ENCODE peak calls at places on chromosomes 6 and 20, in six cellular contexts. One of them, this sample, is unnamed.
A peak's percentile ranks its signal among the peaks of the same experiment; 100 is the strongest.

GRCh38 chr6:159134701-159135364 is 34.4 kb upstream of the FNDC1 start:
- DNase-seq in transverse colon: peak; percentile 80
- DNase-seq in prostate gland: peak; percentile 53
- DNase-seq in GM23338: peak; percentile 89
- DNase-seq in spleen: no peak
- DNase-seq in K562: peak; percentile 72
- DNase-seq in this sample: no peak

GRCh38 chr20:11003341-11003740 is 329.5 kb upstream of the JAG1 start:
- DNase-seq in K562: no peak
- DNase-seq in GM23338: no peak
- DNase-seq in prostate gland: no peak
- DNase-seq in transverse colon: no peak
- DNase-seq in spleen: no peak
- DNase-seq in this sample: no peak

GRCh38 chr6:5175195-5175594 is 85.6 kb downstream of the LYRM4 start:
- DNase-seq in spleen: no peak
- DNase-seq in prostate gland: no peak
- DNase-seq in K562: peak; percentile 43
- DNase-seq in transverse colon: no peak
- DNase-seq in GM23338: peak; percentile 90
- DNase-seq in this sample: no peak

GRCh38 chr6:30836957-30837356 is 47.4 kb upstream of the DDR1 start:
- DNase-seq in prostate gland: no peak
- DNase-seq in transverse colon: no peak
- DNase-seq in K562: no peak
- DNase-seq in GM23338: no peak
- DNase-seq in spleen: no peak
- DNase-seq in this sample: no peak

GRCh38 chr20:60306516-60306915 is 348.3 kb downstream of the CDH26 start:
- DNase-seq in prostate gland: no peak
- DNase-seq in GM23338: no peak
- DNase-seq in transverse colon: no peak
- DNase-seq in K562: no peak
- DNase-seq in spleen: no peak
- DNase-seq in this sample: no peak

GRCh38 chr20:31670371-31671228 is 32.9 kb downstream of the COX4I2 start:
- DNase-seq in transverse colon: peak; percentile 69
- DNase-seq in K562: no peak
- DNase-seq in prostate gland: peak; percentile 68
- DNase-seq in GM23338: no peak
- DNase-seq in spleen: no peak
- DNase-seq in this sample: peak; percentile 85

GRCh38 chr6:29976588-29977424 is 34.5 kb downstream of the HLA-A start:
- DNase-seq in GM23338: peak; percentile 85
- DNase-seq in transverse colon: peak; percentile 84
- DNase-seq in spleen: peak; percentile 89
- DNase-seq in K562: peak; percentile 73
- DNase-seq in prostate gland: peak; percentile 81
- DNase-seq in this sample: peak; percentile 87

GRCh38 chr6:166640342-166641043 is 13.4 kb upstream of the RPS6KA2 start:
- DNase-seq in GM23338: peak; percentile 47
- DNase-seq in K562: no peak
- DNase-seq in prostate gland: peak; percentile 40
- DNase-seq in transverse colon: no peak
- DNase-seq in spleen: peak; percentile 85
- DNase-seq in this sample: no peak

GRCh38 chr6:137092018-137092417 is 47.3 kb upstream of the IL20RA start:
- DNase-seq in spleen: no peak
- DNase-seq in K562: no peak
- DNase-seq in prostate gland: no peak
- DNase-seq in GM23338: no peak
- DNase-seq in transverse colon: peak; percentile 46
- DNase-seq in this sample: no peak

GRCh38 chr6:137705166-137706064 is 161.6 kb upstream of the TNFAIP3 start:
- DNase-seq in GM23338: peak; percentile 73
- DNase-seq in spleen: peak; percentile 90
- DNase-seq in K562: peak; percentile 76
- DNase-seq in prostate gland: peak; percentile 45
- DNase-seq in transverse colon: peak; percentile 72
- DNase-seq in this sample: no peak

GRCh38 chr20:4795394-4795793 is 73.7 kb downstream of the PRND start:
- DNase-seq in spleen: no peak
- DNase-seq in prostate gland: no peak
- DNase-seq in K562: peak; percentile 31
- DNase-seq in GM23338: peak; percentile 53
- DNase-seq in transverse colon: no peak
- DNase-seq in this sample: no peak

GRCh38 chr6:31383149-31383548 is 20.2 kb upstream of the MICA start:
- DNase-seq in K562: peak; percentile 32
- DNase-seq in GM23338: no peak
- DNase-seq in transverse colon: no peak
- DNase-seq in prostate gland: no peak
- DNase-seq in spleen: no peak
- DNase-seq in this sample: no peak

GRCh38 chr6:35040398-35040797 is 100.7 kb downstream of the TCP11 start:
- DNase-seq in spleen: no peak
- DNase-seq in transverse colon: no peak
- DNase-seq in GM23338: no peak
- DNase-seq in prostate gland: no peak
- DNase-seq in K562: no peak
- DNase-seq in this sample: no peak

GRCh38 chr6:157674061-157674460 is 149.0 kb upstream of the SNX9 start:
- DNase-seq in K562: no peak
- DNase-seq in spleen: no peak
- DNase-seq in prostate gland: no peak
- DNase-seq in transverse colon: no peak
- DNase-seq in GM23338: no peak
- DNase-seq in this sample: no peak

GRCh38 chr20:50982372-50982771 is 23.8 kb downstream of the MOCS3 start:
- DNase-seq in spleen: no peak
- DNase-seq in K562: no peak
- DNase-seq in transverse colon: peak; percentile 67
- DNase-seq in prostate gland: peak; percentile 86
- DNase-seq in GM23338: no peak
- DNase-seq in this sample: peak; percentile 86

GRCh38 chr6:113893866-113894265 is 36.7 kb downstream of the MARCKS start:
- DNase-seq in transverse colon: no peak
- DNase-seq in K562: no peak
- DNase-seq in spleen: no peak
- DNase-seq in GM23338: no peak
- DNase-seq in prostate gland: no peak
- DNase-seq in this sample: no peak

GRCh38 chr20:16098890-16099639 is 474.2 kb downstream of the KIF16B start:
- DNase-seq in GM23338: no peak
- DNase-seq in spleen: no peak
- DNase-seq in transverse colon: no peak
- DNase-seq in K562: no peak
- DNase-seq in prostate gland: no peak
- DNase-seq in this sample: no peak

GRCh38 chr6:134480593-134480992 is 162.7 kb upstream of the SGK1 start:
- DNase-seq in spleen: no peak
- DNase-seq in GM23338: no peak
- DNase-seq in transverse colon: no peak
- DNase-seq in prostate gland: peak; percentile 56
- DNase-seq in K562: no peak
- DNase-seq in this sample: no peak

GRCh38 chr20:31894980-31895675 is 24.7 kb downstream of the TTLL9 start:
- DNase-seq in prostate gland: peak; percentile 63
- DNase-seq in K562: no peak
- DNase-seq in spleen: no peak
- DNase-seq in GM23338: peak; percentile 89
- DNase-seq in transverse colon: peak; percentile 45
- DNase-seq in this sample: peak; percentile 73

GRCh38 chr20:57385940-57386339 is 5.3 kb upstream of the RBM38 start:
- DNase-seq in spleen: peak; percentile 70
- DNase-seq in transverse colon: no peak
- DNase-seq in K562: no peak
- DNase-seq in prostate gland: no peak
- DNase-seq in GM23338: no peak
- DNase-seq in this sample: no peak

GRCh38 chr20:44279228-44279627 is 31.8 kb downstream of the FITM2 start:
- DNase-seq in GM23338: no peak
- DNase-seq in transverse colon: no peak
- DNase-seq in spleen: no peak
- DNase-seq in prostate gland: no peak
- DNase-seq in K562: no peak
- DNase-seq in this sample: no peak

GRCh38 chr6:37745748-37746147 is 48.1 kb upstream of the MDGA1 start:
- DNase-seq in K562: no peak
- DNase-seq in GM23338: no peak
- DNase-seq in spleen: no peak
- DNase-seq in transverse colon: no peak
- DNase-seq in prostate gland: no peak
- DNase-seq in this sample: no peak

GRCh38 chr6:113644861-113645575 is 212.1 kb upstream of the MARCKS start:
- DNase-seq in spleen: no peak
- DNase-seq in transverse colon: no peak
- DNase-seq in K562: no peak
- DNase-seq in GM23338: no peak
- DNase-seq in prostate gland: no peak
- DNase-seq in this sample: no peak

GRCh38 chr6:161336479-161336878 is 62.6 kb upstream of the AGPAT4 start:
- DNase-seq in GM23338: no peak
- DNase-seq in spleen: no peak
- DNase-seq in transverse colon: no peak
- DNase-seq in prostate gland: no peak
- DNase-seq in K562: no peak
- DNase-seq in this sample: no peak

DNA sequence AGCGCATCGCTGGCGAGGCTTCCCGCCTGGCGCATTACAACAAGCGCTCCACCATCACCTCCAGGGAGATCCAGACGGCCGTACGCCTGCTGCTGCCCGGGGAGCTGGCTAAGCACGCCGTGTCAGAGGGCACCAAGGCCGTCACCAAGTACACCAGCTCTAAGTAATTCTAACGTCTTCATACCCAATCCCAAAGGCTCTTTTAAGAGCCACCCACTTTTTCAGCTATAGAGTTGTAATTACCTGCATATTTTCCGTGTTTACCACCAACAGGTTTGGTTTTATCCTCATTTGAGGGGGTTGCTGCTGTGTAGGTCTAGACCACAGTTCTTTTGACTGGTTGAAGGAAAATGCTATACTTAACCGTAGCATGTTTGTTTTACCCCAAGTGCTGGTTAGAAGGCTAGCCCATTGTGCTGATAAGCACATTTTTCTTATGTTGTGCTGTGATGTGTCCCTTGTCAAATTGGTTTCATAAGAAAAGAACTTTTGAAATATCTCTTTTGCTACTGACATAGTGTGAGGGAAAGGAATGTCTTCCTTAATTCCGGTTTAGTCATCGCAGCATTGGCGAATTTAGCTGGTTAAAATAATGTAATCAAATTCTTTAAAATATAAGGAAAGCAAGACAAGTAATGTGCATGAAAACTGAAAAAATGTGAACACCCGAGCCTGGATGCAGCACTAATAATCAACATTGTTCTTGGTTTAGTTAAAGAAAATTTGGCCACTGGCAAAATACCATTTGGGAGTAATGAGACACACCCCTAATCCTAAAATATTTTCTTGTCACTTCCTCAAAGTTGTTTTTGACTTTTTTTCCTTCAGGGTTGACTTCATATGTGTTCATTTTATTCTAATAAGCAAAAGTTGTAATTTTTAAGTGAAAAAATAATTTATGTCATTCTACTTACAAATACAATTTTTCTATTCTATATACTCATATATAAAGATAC is 112.8 kb downstream of the HFE start:
- DNase-seq in spleen: no peak
- DNase-seq in prostate gland: no peak
- DNase-seq in transverse colon: no peak
- DNase-seq in GM23338: peak; percentile 52
- DNase-seq in K562: no peak
- DNase-seq in this sample: no peak
- TF ChIP-seq POLR2AphosphoS5 in spleen: no peak
- TF ChIP-seq POLR2AphosphoS5 in prostate gland: no peak
- TF ChIP-seq POLR2AphosphoS5 in transverse colon: no peak
- TF ChIP-seq POLR2AphosphoS5 in GM23338: no peak
- TF ChIP-seq POLR2AphosphoS5 in K562: peak; percentile 76
- TF ChIP-seq POLR2AphosphoS5 in this sample: no peak

GRCh38 chr6:112223070-112223861 is 31.1 kb downstream of the LAMA4 start:
- DNase-seq in spleen: no peak
- DNase-seq in K562: no peak
- DNase-seq in prostate gland: no peak
- DNase-seq in transverse colon: no peak
- DNase-seq in GM23338: no peak
- DNase-seq in this sample: no peak

GRCh38 chr6:112224088-112224487 is 30.3 kb downstream of the LAMA4 start:
- DNase-seq in K562: no peak
- DNase-seq in transverse colon: no peak
- DNase-seq in spleen: no peak
- DNase-seq in GM23338: no peak
- DNase-seq in prostate gland: no peak
- DNase-seq in this sample: no peak

GRCh38 chr6:112221561-112221960 is 32.8 kb downstream of the LAMA4 start:
- DNase-seq in prostate gland: no peak
- DNase-seq in transverse colon: no peak
- DNase-seq in GM23338: no peak
- DNase-seq in spleen: no peak
- DNase-seq in K562: no peak
- DNase-seq in this sample: no peak

GRCh38 chr6:112225691-112226090 is 28.7 kb downstream of the LAMA4 start:
- DNase-seq in K562: no peak
- DNase-seq in GM23338: no peak
- DNase-seq in prostate gland: no peak
- DNase-seq in spleen: no peak
- DNase-seq in transverse colon: no peak
- DNase-seq in this sample: no peak

GRCh38 chr6:112222111-112222726 is 32.1 kb downstream of the LAMA4 start:
- DNase-seq in transverse colon: no peak
- DNase-seq in prostate gland: no peak
- DNase-seq in K562: no peak
- DNase-seq in GM23338: no peak
- DNase-seq in spleen: no peak
- DNase-seq in this sample: no peak
- H3K27ac ChIP-seq in transverse colon: peak overlapping the region; percentile 84
- H3K27ac ChIP-seq in prostate gland: peak overlapping the region; percentile 34
- H3K27ac ChIP-seq in K562: no peak overlapping the region
- H3K27ac ChIP-seq in GM23338: no peak overlapping the region
- H3K27ac ChIP-seq in spleen: no peak overlapping the region
- H3K27ac ChIP-seq in this sample: peak overlapping the region; percentile 84

DNA sequence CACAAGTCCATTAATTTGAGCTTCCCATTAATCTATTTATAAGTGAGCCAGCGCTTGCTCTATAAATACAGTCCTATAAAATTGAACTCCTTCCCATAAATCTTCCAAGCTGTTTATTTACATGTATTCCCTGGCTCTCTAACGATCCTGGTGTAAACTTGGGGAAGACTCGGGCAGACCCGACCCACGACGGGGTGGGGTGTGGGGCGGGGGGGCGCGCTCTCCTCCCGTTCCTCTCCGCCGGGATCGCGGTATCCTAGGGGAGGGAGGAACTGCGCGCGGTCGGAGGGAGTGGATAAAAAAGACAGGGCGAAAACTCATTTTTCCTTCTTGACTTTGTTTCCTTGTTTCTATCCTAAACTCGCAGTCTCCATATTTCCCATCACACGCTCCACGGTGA is 31.1 kb downstream of the TFAP2B start:
- DNase-seq in transverse colon: no peak
- DNase-seq in GM23338: no peak
- DNase-seq in spleen: no peak
- DNase-seq in prostate gland: no peak
- DNase-seq in K562: no peak
- DNase-seq in this sample: no peak
- H3K4me3 ChIP-seq in transverse colon: peak overlapping the region; percentile 11
- H3K4me3 ChIP-seq in GM23338: peak overlapping the region; percentile 56
- H3K4me3 ChIP-seq in spleen: no peak overlapping the region
- H3K4me3 ChIP-seq in prostate gland: no peak overlapping the region
- H3K4me3 ChIP-seq in K562: no peak overlapping the region
- H3K4me3 ChIP-seq in this sample: peak overlapping the region; percentile 43

GRCh38 chr20:37405351-37405897 is 59.5 kb downstream of the SRC start:
- DNase-seq in K562: no peak
- DNase-seq in GM23338: no peak
- DNase-seq in prostate gland: no peak
- DNase-seq in spleen: no peak
- DNase-seq in transverse colon: no peak
- DNase-seq in this sample: no peak
- TF ChIP-seq POLR2AphosphoS5 in K562: no peak
- TF ChIP-seq POLR2AphosphoS5 in GM23338: no peak
- TF ChIP-seq POLR2AphosphoS5 in prostate gland: no peak
- TF ChIP-seq POLR2AphosphoS5 in spleen: no peak
- TF ChIP-seq POLR2AphosphoS5 in transverse colon: no peak
- TF ChIP-seq POLR2AphosphoS5 in this sample: no peak